ENCODE peak calls at places on chromosome 14, in four cellular contexts. A, G, F and L are unnamed samples.

GRCh38 chr14:53591816-53592215 is 364.8 kb downstream of the BMP4 start:
- DNase-seq in A (no peak), G (no peak), F (no peak), L (no peak)

GRCh38 chr14:28157289-28157869 is 609.2 kb upstream of the FOXG1 start:
- DNase-seq in A (no peak), G (no peak), F (no peak), L (no peak)

GRCh38 chr14:52934762-52935161 is 16.1 kb downstream of the FERMT2 start:
- DNase-seq in A (no peak), G (no peak), F (no peak), L (no peak)

GRCh38 chr14:104117341-104118005 is 20.9 kb upstream of the KIF26A start:
- DNase-seq in A (no peak), G (no peak), F (no peak), L (no peak)

GRCh38 chr14:24481622-24482324 is 26.3 kb downstream of the CMA1 start:
- DNase-seq in A (peak; percentile 81), G (peak; percentile 82), F (peak; percentile 37), L (peak; percentile 71)

GRCh38 chr14:65173973-65174693 is 71.8 kb upstream of the MAX start:
- DNase-seq in A (no peak), G (no peak), F (no peak), L (no peak)

GRCh38 chr14:33493990-33494389 is 456.9 kb downstream of the EGLN3 start:
- DNase-seq in A (no peak), G (no peak), F (no peak), L (no peak)

GRCh38 chr14:89851031-89851430 is 103.5 kb downstream of the EFCAB11 start:
- DNase-seq in A (no peak), G (no peak), F (no peak), L (no peak)

GRCh38 chr14:40417777-40418401 is 985.7 kb upstream of the FBXO33 start:
- DNase-seq in A (peak; percentile 9), G (peak; percentile 7), F (no peak), L (peak; percentile 67)

GRCh38 chr14:32230181-32230580 is 27.1 kb upstream of the RNU6-8 start:
- DNase-seq in A (no peak), G (no peak), F (no peak), L (no peak)

GRCh38 chr14:54981698-54982097 is 45.2 kb downstream of the WDHD1 start:
- DNase-seq in A (no peak), G (no peak), F (no peak), L (no peak)

GRCh38 chr14:99777956-99778355 is 15.3 kb upstream of the EML1 start:
- DNase-seq in A (no peak), G (no peak), F (no peak), L (no peak)

GRCh38 chr14:68793734-68794129 is 865 bp upstream of the ZFP36L1 start:
- DNase-seq in A (no peak), G (no peak), F (no peak), L (no peak)

GRCh38 chr14:26960049-26960688 is 362.3 kb upstream of the NOVA1 start:
- DNase-seq in A (no peak), G (no peak), F (no peak), L (peak; percentile 6)

GRCh38 chr14:35336171-35337073 is 44.2 kb downstream of the PSMA6 start:
- DNase-seq in A (no peak), G (no peak), F (peak; percentile 93), L (peak; percentile 45)

GRCh38 chr14:51006781-51007211 is 62.5 kb upstream of the PYGL start:
- DNase-seq in A (no peak), G (no peak), F (peak; percentile 34), L (no peak)

GRCh38 chr14:92143962-92144361 is 22.2 kb downstream of the CPSF2 start:
- DNase-seq in A (no peak), G (no peak), F (no peak), L (no peak)

GRCh38 chr14:72673179-72673578 is 220.7 kb downstream of the DPF3 start:
- DNase-seq in A (no peak), G (peak; percentile 9), F (no peak), L (no peak)

GRCh38 chr14:68476212-68476964 is 316.5 kb downstream of the ZFP36L1 start:
- DNase-seq in A (peak; percentile 53), G (peak; percentile 92), F (no peak), L (no peak)

GRCh38 chr14:51627313-51627712 is 24.4 kb upstream of the FRMD6 start:
- DNase-seq in A (no peak), G (peak; percentile 34), F (no peak), L (no peak)

GRCh38 chr14:69873877-69874780 is 5.1 kb upstream of the SMOC1 start:
- DNase-seq in A (no peak), G (no peak), F (no peak), L (no peak)

GRCh38 chr14:50688875-50689274 is 20.8 kb upstream of the SAV1 start:
- DNase-seq in A (no peak), G (no peak), F (no peak), L (no peak)

GRCh38 chr14:83713736-83714135 is 1816.2 kb upstream of the FLRT2 start:
- DNase-seq in A (no peak), G (no peak), F (no peak), L (no peak)

GRCh38 chr14:102206901-102207300 is 67.2 kb downstream of the WDR20 start:
- DNase-seq in A (no peak), G (no peak), F (no peak), L (no peak)

GRCh38 chr14:64605926-64606685 is 56.3 kb downstream of the PPP1R36 start:
- DNase-seq in A (no peak), G (no peak), F (no peak), L (no peak)

GRCh38 chr14:72186461-72187035 is 254.3 kb downstream of the RGS6 start:
- DNase-seq in A (no peak), G (no peak), F (no peak), L (no peak)

GRCh38 chr14:59282366-59282765 is 93.9 kb downstream of the DAAM1 start:
- DNase-seq in A (no peak), G (no peak), F (no peak), L (no peak)

GRCh38 chr14:103022669-103023044 is 34.7 kb downstream of the CDC42BPB start:
- DNase-seq in A (no peak), G (no peak), F (no peak), L (no peak)

GRCh38 chr14:24160850-24161804 is at the start of gene IRF9:
- DNase-seq in A (peak; percentile 92), G (peak; percentile 98), F (peak; percentile 98), L (peak; percentile 97)

GRCh38 chr14:89331398-89331797 is 85.6 kb downstream of the FOXN3 start:
- DNase-seq in A (peak; percentile 60), G (peak; percentile 92), F (no peak), L (no peak)

GRCh38 chr14:52025310-52025709 is 36.0 kb downstream of the RTRAF start:
- DNase-seq in A (no peak), G (no peak), F (no peak), L (no peak)

GRCh38 chr14:96256420-96256819 is 410 bp downstream of the BDKRB1 start:
- DNase-seq in A (no peak), G (no peak), F (no peak), L (no peak)
- TF ChIP-seq CTCF in A (no peak), G (no peak), F (no peak), L (no peak)

GRCh38 chr14:106044949-106045596 is 518.7 kb downstream of the TMEM121 start:
- DNase-seq in A (peak; percentile 51), G (peak; percentile 87), F (no peak), L (no peak)
- TF ChIP-seq CTCF in A (peak; percentile 96), G (peak; percentile 97), F (peak; percentile 35), L (no peak)

DNA sequence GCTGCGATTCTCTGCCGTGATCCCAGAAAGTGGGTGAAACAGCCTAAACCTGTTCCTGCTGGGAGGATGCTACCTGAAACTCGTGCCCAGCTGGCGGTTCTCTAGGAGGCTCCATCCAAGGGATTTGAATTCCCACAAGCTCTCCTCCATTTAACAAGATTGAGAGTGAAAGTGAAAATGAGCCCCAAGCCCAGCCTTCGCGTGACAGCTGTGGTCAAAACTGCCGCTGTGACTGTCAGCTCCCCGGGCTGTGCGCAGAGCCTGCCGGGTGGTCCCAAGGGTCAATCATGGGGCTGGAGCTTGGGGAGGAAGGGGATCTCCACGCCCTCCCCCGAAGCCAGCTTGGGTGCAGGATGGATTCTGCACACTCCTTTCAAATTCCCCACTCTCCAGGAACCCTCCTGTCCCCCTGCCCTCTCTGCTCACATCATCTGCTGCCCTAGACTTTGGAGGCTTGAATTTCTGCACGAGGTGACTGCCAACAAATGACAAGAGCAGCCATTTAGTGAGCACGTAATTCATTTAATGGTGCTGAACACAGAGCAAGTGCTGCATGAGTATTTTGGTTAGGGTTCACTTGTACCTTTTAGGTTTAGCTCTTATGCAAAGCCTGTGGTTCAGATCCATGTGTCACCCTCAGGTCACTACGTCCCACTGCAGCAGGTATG is 5.3 kb downstream of the ASB2 start:
- DNase-seq in A (peak; percentile 69), G (peak; percentile 88), F (no peak), L (no peak)
- TF ChIP-seq CTCF in A (no peak), G (no peak), F (no peak), L (no peak)

GRCh38 chr14:86865934-86866333 is 1127.0 kb downstream of the GALC start:
- DNase-seq in A (no peak), G (no peak), F (no peak), L (no peak)
- TF ChIP-seq CTCF in A (no peak), G (no peak), F (no peak), L (no peak)